ENCODE peak calls at places on chromosomes 12 and 14, in six cellular contexts. L is HepG2, C is GM12878, T is SK-N-SH, Q is H1, P is K562. O is an unnamed sample.

GRCh38 chr12:62907067-62907466 is 27.9 kb downstream of the PPM1H start:
- DNase-seq in L (no peak), T (no peak), C (no peak), P (no peak), Q (no peak), O (no peak)

GRCh38 chr12:78938341-78939084 is 73.9 kb downstream of the SYT1 start:
- DNase-seq in C (no peak), P (no peak), T (no peak), L (no peak), Q (no peak), O (no peak)

GRCh38 chr14:54200726-54201125 is 196.1 kb upstream of the CDKN3 start:
- DNase-seq in C (no peak), P (no peak), Q (no peak), L (no peak), T (no peak), O (peak)

GRCh38 chr12:109783965-109784244 is 49.3 kb downstream of the TRPV4 start:
- DNase-seq in Q (no peak), T (no peak), C (no peak), L (no peak), P (no peak), O (no peak)

GRCh38 chr14:95355422-95355821 is 35.7 kb upstream of the CLMN start:
- DNase-seq in P (no peak), L (no peak), Q (no peak), T (no peak), C (no peak), O (no peak)

GRCh38 chr14:67576216-67576615 is 23.9 kb downstream of the PIGH start:
- DNase-seq in T (no peak), L (no peak), C (no peak), P (no peak), Q (no peak), O (no peak)

GRCh38 chr12:95838125-95838524 is 20.6 kb upstream of the SNRPF start:
- DNase-seq in C (no peak), P (no peak), L (peak), Q (no peak), T (peak), O (peak)

GRCh38 chr12:46396826-46397225 is 24.3 kb upstream of the SLC38A2 start:
- DNase-seq in T (no peak), L (no peak), P (no peak), C (no peak), Q (no peak), O (no peak)

GRCh38 chr12:97027482-97027881 is 120.4 kb downstream of the NEDD1 start:
- DNase-seq in Q (no peak), P (no peak), L (no peak), C (no peak), T (no peak), O (no peak)

GRCh38 chr14:97603201-97603600 is 806.0 kb downstream of the VRK1 start:
- DNase-seq in P (no peak), Q (no peak), T (no peak), C (no peak), L (no peak), O (no peak)

GRCh38 chr12:49108958-49109404 is 1.7 kb downstream of the LMBR1L start:
- DNase-seq in Q (no peak), P (peak), C (no peak), L (peak), T (no peak), O (peak)

GRCh38 chr14:95098984-95099599 is 58.2 kb downstream of the DICER1 start:
- DNase-seq in P (peak), Q (peak), C (no peak), T (peak), L (peak), O (peak)

GRCh38 chr12:120394483-120395367 is 25.8 kb upstream of the MSI1 start:
- DNase-seq in P (no peak), T (no peak), Q (peak), C (no peak), L (no peak), O (no peak)

GRCh38 chr12:49344486-49345047 is 2.1 kb upstream of the DNAJC22 start:
- DNase-seq in T (no peak), L (no peak), P (no peak), Q (no peak), C (no peak), O (no peak)

GRCh38 chr12:18643673-18644072 is 94.1 kb downstream of the PLCZ1 start:
- DNase-seq in L (no peak), P (no peak), C (no peak), T (no peak), Q (no peak), O (peak)

GRCh38 chr14:73457050-73457934 is 1.1 kb downstream of the NUMB start:
- DNase-seq in T (peak), C (no peak), L (no peak), Q (no peak), P (no peak), O (peak)

GRCh38 chr12:52441320-52441911 is 7.2 kb upstream of the KRT75 start:
- DNase-seq in C (no peak), L (peak), T (no peak), Q (no peak), P (no peak), O (peak)

GRCh38 chr14:23727566-23728335 is 91.6 kb downstream of the DHRS2 start:
- DNase-seq in L (peak), C (no peak), Q (no peak), T (peak), P (peak), O (peak)

GRCh38 chr14:45156067-45156466 is 20.3 kb downstream of the FANCM start:
- DNase-seq in Q (no peak), T (no peak), L (no peak), C (no peak), P (no peak), O (peak)

GRCh38 chr12:120412421-120412820 is 25.5 kb upstream of the COX6A1 start:
- DNase-seq in C (no peak), L (no peak), Q (no peak), T (no peak), P (no peak), O (no peak)

GRCh38 chr14:61475316-61475715 is 153.9 kb downstream of the PRKCH start:
- DNase-seq in L (peak), C (no peak), T (no peak), Q (no peak), P (peak), O (peak)

GRCh38 chr14:71833476-71833875 is 98.8 kb upstream of the RGS6 start:
- DNase-seq in P (no peak), L (no peak), Q (no peak), T (no peak), C (no peak), O (no peak)

GRCh38 chr14:41606249-41607118 is at the start of gene LRFN5:
- DNase-seq in C (no peak), T (peak), P (no peak), Q (no peak), L (no peak), O (peak)

GRCh38 chr14:100333867-100334266 is 10.7 kb downstream of the SLC25A47 start:
- DNase-seq in Q (no peak), L (no peak), C (no peak), T (no peak), P (no peak), O (no peak)
- H3K9ac ChIP-seq in Q (no peak), L (no peak), C (no peak), T (no peak), P (no peak), O (no peak)

GRCh38 chr12:25155031-25155576 is 39.9 kb downstream of the DNAI7 start:
- DNase-seq in C (peak), P (peak), L (peak), Q (no peak), T (peak), O (peak)
- TF ChIP-seq USF2 in C (no peak), P (no peak), L (no peak), Q (no peak), T (no peak), O (no peak)

GRCh38 chr12:57476162-57476992 is 3.3 kb downstream of the ARHGAP9 start:
- DNase-seq in P (no peak), C (no peak), L (no peak), T (no peak), Q (no peak), O (no peak)

GRCh38 chr12:57479376-57480115 is at the start of gene ARHGAP9:
- DNase-seq in T (no peak), Q (no peak), C (peak), L (no peak), P (no peak), O (peak)

GRCh38 chr12:57476993-57477709 is 2.5 kb downstream of the ARHGAP9 start:
- DNase-seq in T (no peak), Q (no peak), L (no peak), P (no peak), C (no peak), O (no peak)

GRCh38 chr12:57479043-57479375 is 657 bp downstream of the ARHGAP9 start:
- DNase-seq in L (no peak), T (no peak), C (no peak), Q (no peak), P (no peak), O (no peak)

DNA sequence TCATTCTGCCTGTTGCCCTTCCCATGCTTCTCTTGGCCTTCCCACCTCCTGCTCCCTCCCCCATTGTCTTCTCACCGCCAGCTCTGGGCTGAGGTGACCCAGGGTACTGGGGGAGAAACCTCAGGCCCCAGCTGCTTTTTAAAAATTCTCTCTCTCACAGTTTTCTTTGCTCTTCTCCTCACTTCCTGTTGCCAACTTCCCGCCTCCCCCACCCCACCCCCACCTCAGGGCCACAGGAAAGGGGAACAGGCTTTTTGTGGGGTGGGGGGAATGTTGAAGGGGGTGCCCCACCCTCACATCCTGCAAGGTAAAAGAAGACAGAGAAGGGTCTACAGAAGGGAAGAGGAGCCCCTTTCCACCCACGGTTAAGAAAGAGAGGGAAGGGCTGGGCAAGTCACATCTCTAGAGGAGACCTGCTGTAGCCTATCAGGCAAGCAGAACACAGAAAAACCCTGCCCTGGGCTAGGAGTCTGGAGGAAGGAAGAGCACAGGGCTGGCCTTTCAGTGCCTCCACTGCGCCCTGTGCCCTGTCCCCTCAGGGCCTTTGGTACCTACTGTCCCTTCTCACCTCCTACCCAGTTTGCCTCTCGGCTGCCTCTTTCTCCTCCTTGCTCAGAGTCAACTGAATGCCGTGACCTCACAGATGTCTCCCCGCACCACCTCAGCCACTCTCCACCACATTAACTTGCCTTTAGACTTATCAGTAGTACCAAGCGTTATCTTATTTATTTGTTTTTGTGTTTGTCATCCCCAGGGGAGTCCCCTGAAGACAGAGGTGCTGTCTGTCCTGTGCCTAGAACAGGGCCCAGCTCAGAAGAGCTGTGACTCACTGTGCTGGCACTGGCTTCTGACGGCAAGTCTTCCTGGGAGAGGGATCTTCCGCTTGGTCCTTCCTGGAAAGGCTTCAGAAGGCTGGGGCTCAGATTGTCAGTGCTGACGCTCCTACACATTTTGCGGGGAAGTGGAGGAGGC is 1.7 kb downstream of the ARHGAP9 start:
- DNase-seq in Q (no peak), T (no peak), L (no peak), C (peak), P (peak), O (peak)
- H3K9ac ChIP-seq in Q (no peak), T (no peak), L (no peak), C (peak), P (peak), O (no peak)

GRCh38 chr12:80659512-80660094 is 47.8 kb upstream of the MYF6 start:
- DNase-seq in P (no peak), T (no peak), L (no peak), C (no peak), Q (no peak), O (peak)

DNA sequence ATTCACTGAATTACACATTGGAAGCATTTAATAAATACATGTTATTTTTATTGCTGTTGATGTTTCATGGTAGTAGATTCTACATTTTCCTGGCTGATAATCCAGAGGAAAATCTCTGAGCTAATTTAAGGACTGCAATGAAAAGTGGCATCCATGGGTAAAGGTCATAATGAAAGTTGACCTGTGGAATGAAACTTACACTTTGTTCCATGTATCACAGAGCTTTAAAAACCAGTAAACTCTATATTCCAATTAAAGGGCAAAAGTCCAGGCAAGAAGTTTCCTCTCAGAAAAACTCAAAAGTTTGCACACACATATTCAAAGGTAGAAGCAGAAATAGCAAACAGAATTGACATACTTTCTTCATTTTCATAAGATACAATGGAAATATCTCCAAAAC is 44.8 kb upstream of the MYF6 start:
- DNase-seq in Q (no peak), C (no peak), T (no peak), P (no peak), L (no peak), O (no peak)
- TF ChIP-seq USF2 in Q (no peak), C (no peak), T (no peak), P (no peak), L (no peak), O (no peak)

GRCh38 chr12:116432321-116432750 is 126.8 kb upstream of the MAP1LC3B2 start:
- DNase-seq in P (no peak), L (no peak), C (no peak), Q (no peak), T (no peak), O (peak)

GRCh38 chr12:116431677-116432300 is 127.4 kb upstream of the MAP1LC3B2 start:
- DNase-seq in C (no peak), P (no peak), T (no peak), Q (no peak), L (no peak), O (no peak)

GRCh38 chr12:116436561-116437249 is 122.5 kb upstream of the MAP1LC3B2 start:
- DNase-seq in C (no peak), T (no peak), L (peak), P (no peak), Q (no peak), O (no peak)

GRCh38 chr12:116435984-116436383 is 123.2 kb upstream of the MAP1LC3B2 start:
- DNase-seq in L (no peak), T (no peak), P (no peak), Q (no peak), C (no peak), O (no peak)

DNA sequence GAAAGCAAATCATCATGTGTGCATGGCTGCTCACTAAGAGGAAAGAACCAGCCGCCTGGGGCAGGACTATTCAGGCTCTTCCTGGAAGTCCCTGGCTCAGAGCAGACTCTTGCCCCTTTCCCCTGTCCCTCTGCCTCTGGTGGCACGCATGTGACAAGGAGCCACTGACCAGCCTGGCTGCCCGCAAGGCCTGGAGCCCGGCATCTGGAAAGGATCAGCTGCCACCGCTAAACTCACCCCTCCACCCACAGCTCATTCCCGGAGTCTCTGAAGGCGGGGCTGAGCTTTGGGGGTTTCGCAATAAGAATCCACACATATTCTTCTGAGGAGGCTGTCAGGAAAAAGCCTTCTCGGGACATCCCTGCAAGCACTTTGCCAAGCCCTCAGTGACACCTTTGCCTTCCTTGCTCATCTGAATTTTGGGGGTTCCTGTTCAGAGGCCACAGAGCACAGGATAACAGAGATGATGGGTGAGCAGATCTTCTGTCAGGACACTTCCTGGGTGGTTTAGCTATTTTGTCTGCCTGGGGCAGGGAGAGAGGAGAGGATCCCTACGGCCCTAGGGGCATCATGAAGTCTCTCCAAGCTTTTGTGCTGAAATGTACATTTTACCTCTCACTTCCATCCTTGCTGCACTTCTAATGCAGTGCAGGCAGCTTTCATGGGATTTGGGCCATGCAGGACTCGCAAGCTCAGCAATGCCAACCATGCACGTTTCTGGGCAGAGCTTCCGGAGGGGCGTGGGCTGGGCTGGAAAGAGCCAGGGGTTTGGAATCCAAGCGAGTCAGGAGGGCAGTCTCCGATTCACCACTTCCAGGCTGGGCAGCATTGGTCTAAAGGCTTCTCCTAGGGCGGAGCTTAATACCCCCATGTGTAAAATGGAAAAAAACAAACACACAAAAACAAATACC is 124.8 kb upstream of the MAP1LC3B2 start:
- DNase-seq in L (no peak), P (peak), Q (peak), C (no peak), T (peak), O (peak)
- H3K9ac ChIP-seq in L (no peak), P (no peak), Q (no peak), C (no peak), T (peak), O (peak)

GRCh38 chr12:11959117-11959823 is 111.5 kb upstream of the BCL2L14 start:
- DNase-seq in P (no peak), Q (no peak), T (no peak), L (peak), C (no peak), O (peak)
- TF ChIP-seq USF2 in P (no peak), Q (no peak), T (no peak), L (no peak), C (no peak), O (no peak)

GRCh38 chr12:6424008-6424347 is 20.8 kb upstream of the CD27 start:
- DNase-seq in L (no peak), Q (no peak), C (no peak), T (no peak), P (no peak), O (no peak)
- H3K9ac ChIP-seq in L (no peak), Q (no peak), C (peak), T (no peak), P (no peak), O (no peak)

GRCh38 chr12:73867147-73867546 is 670.5 kb upstream of the ATXN7L3B start:
- DNase-seq in L (no peak), Q (no peak), T (no peak), P (no peak), C (no peak), O (no peak)
- TF ChIP-seq USF2 in L (no peak), Q (no peak), T (no peak), P (no peak), C (no peak), O (no peak)

GRCh38 chr12:103778781-103779180 is 62.3 kb downstream of the NT5DC3 start:
- DNase-seq in L (no peak), C (no peak), T (no peak), Q (no peak), P (no peak), O (no peak)
- H3K9ac ChIP-seq in L (no peak), C (no peak), T (no peak), Q (no peak), P (no peak), O (no peak)

O was measured in IMR-90.